ENCODE peak calls at places on chromosomes 1 and 21, in four cellular contexts. Z is DND-41, E is upper lobe of right lung, W is stomach. P is an unnamed sample. For H3K27me3, the result is how much of the 10 kb centered on the place peaks cover.

GRCh38 chr1:30300669-30301068 is 422.7 kb downstream of the MATN1 start:
- DNase-seq in Z (no peak), E (no peak), W (peak), P (no peak)

GRCh38 chr1:216815239-216815955 is 92.2 kb upstream of the ESRRG start:
- DNase-seq in Z (no peak), E (no peak), W (no peak), P (no peak)

GRCh38 chr1:109214695-109215623 is 1.2 kb downstream of the SARS1 start:
- DNase-seq in Z (peak), E (no peak), W (peak), P (no peak)

GRCh38 chr1:907611-908451 is 15.9 kb upstream of the SAMD11 start:
- DNase-seq in Z (no peak), E (no peak), W (peak), P (peak)

GRCh38 chr1:6267686-6268281 is 6.9 kb upstream of the GPR153 start:
- DNase-seq in Z (no peak), E (no peak), W (no peak), P (no peak)

GRCh38 chr1:14476170-14476955 is 122.1 kb upstream of the KAZN start:
- DNase-seq in Z (no peak), E (no peak), W (no peak), P (no peak)

GRCh38 chr1:234125283-234125682 is 220.8 kb downstream of the SLC35F3 start:
- DNase-seq in Z (peak), E (no peak), W (no peak), P (peak)

GRCh38 chr1:200206761-200207160 is 179.3 kb downstream of the NR5A2 start:
- DNase-seq in Z (no peak), E (no peak), W (no peak), P (no peak)

GRCh38 chr1:66831529-66832239 is 30.6 kb upstream of the INSL5 start:
- DNase-seq in Z (no peak), E (no peak), W (no peak), P (no peak)

GRCh38 chr1:156387899-156388813 is 19.1 kb downstream of the RHBG start:
- DNase-seq in Z (no peak), E (no peak), W (no peak), P (no peak)

GRCh38 chr1:228283043-228283371 is 75.2 kb downstream of the OBSCN start:
- DNase-seq in Z (no peak), E (peak), W (no peak), P (no peak)

GRCh38 chr21:23223882-23224281 is 2225.7 kb downstream of the NCAM2 start:
- DNase-seq in Z (no peak), E (no peak), W (no peak), P (no peak)

GRCh38 chr1:151991663-151992344 is 1.9 kb downstream of the S100A10 start:
- DNase-seq in Z (no peak), E (no peak), W (no peak), P (no peak)

GRCh38 chr21:34648739-34649297 is 20.0 kb upstream of the CLIC6 start:
- DNase-seq in Z (no peak), E (no peak), W (peak), P (no peak)

GRCh38 chr1:178465011-178465410 is 31.8 kb downstream of the CLEC20A start:
- DNase-seq in Z (no peak), E (no peak), W (no peak), P (no peak)

GRCh38 chr1:83918688-83919285 is 80.1 kb downstream of the TTLL7 start:
- DNase-seq in Z (no peak), E (no peak), W (no peak), P (no peak)

GRCh38 chr1:61131716-61132115 is 49.4 kb downstream of the NFIA start:
- DNase-seq in Z (no peak), E (no peak), W (no peak), P (no peak)

GRCh38 chr1:43707191-43708005 is at the start of gene ST3GAL3:
- DNase-seq in Z (peak), E (peak), W (peak), P (peak)

GRCh38 chr21:44930543-44930981 is 9.3 kb upstream of the SLX9 start:
- DNase-seq in Z (peak), E (peak), W (no peak), P (peak)

GRCh38 chr1:17719874-17720273 is 35.3 kb upstream of the ACTL8 start:
- DNase-seq in Z (no peak), E (no peak), W (no peak), P (no peak)

GRCh38 chr1:180636138-180636537 is 4.3 kb downstream of the XPR1 start:
- DNase-seq in Z (no peak), E (no peak), W (no peak), P (no peak)

GRCh38 chr1:22780696-22781095 is 70.1 kb downstream of the EPHB2 start:
- DNase-seq in Z (peak), E (no peak), W (no peak), P (no peak)

GRCh38 chr1:111743679-111744101 is 4.5 kb upstream of the INKA2 start:
- DNase-seq in Z (no peak), E (no peak), W (no peak), P (no peak)

GRCh38 chr1:224747578-224747977 is 131.5 kb downstream of the CNIH3 start:
- DNase-seq in Z (peak), E (no peak), W (no peak), P (no peak)

GRCh38 chr1:156308078-156308477 is 9.0 kb upstream of the VHLL start:
- DNase-seq in Z (no peak), E (no peak), W (no peak), P (no peak)

GRCh38 chr1:107900083-107900945 is 64.7 kb downstream of the VAV3 start:
- DNase-seq in Z (no peak), E (no peak), W (no peak), P (no peak)

GRCh38 chr1:87956072-87956471 is 627.4 kb downstream of the LMO4 start:
- DNase-seq in Z (no peak), E (no peak), W (no peak), P (no peak)

GRCh38 chr1:213065800-213066199 is 14.8 kb downstream of the RPS6KC1 start:
- DNase-seq in Z (no peak), E (no peak), W (no peak), P (no peak)

GRCh38 chr1:229282295-229282823 is 11.4 kb downstream of the RAB4A start:
- DNase-seq in Z (no peak), E (no peak), W (no peak), P (no peak)

GRCh38 chr1:104291156-104291555 is 541.5 kb downstream of the AMY1C start:
- DNase-seq in Z (no peak), E (no peak), W (no peak), P (no peak)

GRCh38 chr1:91609571-91609970 is 108.9 kb downstream of the CDC7 start:
- DNase-seq in Z (no peak), E (no peak), W (no peak), P (no peak)

GRCh38 chr1:68213843-68214242 is 18.5 kb downstream of the WLS start:
- DNase-seq in Z (no peak), E (no peak), W (peak), P (no peak)

GRCh38 chr21:46424621-46425020 is 34.1 kb upstream of the DIP2A start:
- DNase-seq in Z (no peak), E (no peak), W (no peak), P (no peak)

GRCh38 chr1:235375919-235376600 is 8.8 kb downstream of the TBCE start:
- DNase-seq in Z (no peak), E (no peak), W (no peak), P (no peak)
- TF ChIP-seq CTCF in Z (no peak), E (no peak), W (no peak), P (no peak)

GRCh38 chr1:154325583-154326545 is 539 bp downstream of the ATP8B2 start:
- DNase-seq in Z (no peak), E (no peak), W (peak), P (peak)

GRCh38 chr1:154324241-154324640 is 1.1 kb upstream of the ATP8B2 start:
- DNase-seq in Z (no peak), E (no peak), W (no peak), P (no peak)

GRCh38 chr1:154324669-154325582 is at the start of gene ATP8B2:
- DNase-seq in Z (peak), E (peak), W (peak), P (peak)

GRCh38 chr1:154320882-154321608 is at the start of gene AQP10:
- DNase-seq in Z (no peak), E (no peak), W (peak), P (no peak)

GRCh38 chr1:154323493-154323892 is 1.8 kb upstream of the ATP8B2 start:
- DNase-seq in Z (no peak), E (no peak), W (no peak), P (no peak)
- H3K27me3 ChIP-seq in Z (under half), E (under half), W (under half), P (under half)

GRCh38 chr1:41361028-41361494 is at the start of gene FOXO6:
- DNase-seq in Z (peak), E (peak), W (peak), P (peak)
- H3K4me3 ChIP-seq in Z (no peak), E (peak), W (peak), P (peak)

GRCh38 chr1:35558374-35559316 is 1.0 kb downstream of the NCDN start:
- DNase-seq in Z (peak), E (no peak), W (no peak), P (no peak)
- TF ChIP-seq CTCF in Z (peak), E (no peak), W (no peak), P (no peak)

DNA sequence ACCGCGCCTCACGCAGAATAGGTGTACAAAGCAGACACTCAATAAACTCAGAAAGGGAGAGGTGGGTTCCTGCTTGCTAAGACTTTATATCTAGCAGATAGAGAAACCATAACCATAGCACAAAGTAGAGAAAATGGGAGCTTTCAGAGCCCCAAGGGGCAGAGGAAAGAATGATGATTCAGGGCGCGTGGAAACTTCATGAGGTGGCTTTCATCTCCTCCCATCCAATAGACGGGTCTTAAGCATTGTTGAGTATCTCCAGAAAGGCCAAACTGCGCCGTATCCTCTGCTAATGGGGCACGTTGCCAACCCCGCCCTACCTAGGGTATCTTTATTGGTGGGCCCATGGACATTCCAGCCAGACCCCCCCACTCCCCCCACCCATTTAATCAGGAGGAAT is 778 bp upstream of the MIXL1 start:
- DNase-seq in Z (no peak), E (no peak), W (no peak), P (no peak)
- H3K27me3 ChIP-seq in Z (under half), E (under half), W (under half), P (under half)

DNA sequence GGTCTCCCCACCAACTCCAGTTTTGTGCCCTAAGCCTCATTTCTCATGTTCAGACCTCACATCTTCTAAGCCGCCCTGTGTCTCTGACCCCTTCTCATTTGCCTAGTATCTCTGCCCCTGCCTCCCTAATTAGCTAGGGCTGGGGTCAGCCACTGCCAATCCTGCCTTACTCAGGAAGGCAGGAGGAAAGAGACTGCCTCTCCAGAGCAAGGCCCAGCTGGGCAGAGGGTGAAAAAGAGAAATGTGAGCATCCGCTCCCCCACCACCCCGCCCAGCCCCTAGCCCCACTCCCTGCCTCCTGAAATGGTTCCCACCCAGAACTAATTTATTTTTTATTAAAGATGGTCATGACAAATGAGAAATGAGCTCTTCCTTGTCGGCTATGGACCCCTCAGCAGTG is 11.4 kb downstream of the ADAMTSL4 start:
- DNase-seq in Z (no peak), E (no peak), W (no peak), P (no peak)
- H3K4me3 ChIP-seq in Z (no peak), E (peak), W (peak), P (peak)

GRCh38 chr1:220804202-220804586 is 17.5 kb downstream of the MTARC1 start:
- DNase-seq in Z (no peak), E (no peak), W (no peak), P (no peak)
- TF ChIP-seq CTCF in Z (no peak), E (no peak), W (no peak), P (no peak)

GRCh38 chr1:197911172-197911856 is 5.9 kb upstream of the LHX9 start:
- DNase-seq in Z (no peak), E (no peak), W (no peak), P (no peak)
- H3K27me3 ChIP-seq in Z (under half), E (half or more), W (under half), P (under half)